ENCODE peak calls at places on chromosome 19, in ten cellular contexts. L is GM23338, M is mucosa of descending colon, E is kidney epithelial cell, A is lower leg skin, Y is choroid plexus epithelial cell, B is astrocyte of the cerebellum, P is Peyer's patch, Z is AG10803, I is gastrocnemius medialis. R is an unnamed sample.

GRCh38 chr19:32308436-32309077 is 36.9 kb upstream of the ZNF507 start:
- DNase-seq in L (no peak), M (no peak), E (no peak), A (no peak), Y (peak), B (no peak), P (no peak), Z (peak), I (no peak), R (no peak)

GRCh38 chr19:13429563-13429962 is 76.7 kb downstream of the CACNA1A start:
- DNase-seq in L (no peak), M (no peak), E (no peak), A (no peak), Y (no peak), B (no peak), P (no peak), Z (no peak), I (no peak), R (no peak)

GRCh38 chr19:14916848-14917247 is 24.4 kb upstream of the OR7C2 start:
- DNase-seq in L (peak), M (no peak), E (no peak), A (no peak), Y (no peak), B (no peak), P (no peak), Z (no peak), I (no peak), R (no peak)

GRCh38 chr19:48510421-48511268 is 990 bp downstream of the LMTK3 start:
- DNase-seq in L (peak), M (peak), E (no peak), A (peak), Y (peak), B (no peak), P (peak), Z (no peak), I (peak), R (peak)

GRCh38 chr19:42113641-42114348 is 18.5 kb downstream of the POU2F2 start:
- DNase-seq in L (peak), M (no peak), E (peak), A (no peak), Y (peak), B (peak), P (peak), Z (peak), I (no peak), R (peak)

GRCh38 chr19:50843701-50844221 is 10.4 kb upstream of the KLK15 start:
- DNase-seq in L (no peak), M (no peak), E (no peak), A (no peak), Y (no peak), B (no peak), P (no peak), Z (no peak), I (no peak), R (no peak)

GRCh38 chr19:18507021-18507726 is 14.7 kb downstream of the ELL start:
- DNase-seq in L (no peak), M (peak), E (no peak), A (no peak), Y (no peak), B (no peak), P (no peak), Z (no peak), I (peak), R (no peak)

GRCh38 chr19:37007587-37008220 is 70.5 kb upstream of the ZNF420 start:
- DNase-seq in L (peak), M (no peak), E (no peak), A (no peak), Y (peak), B (no peak), P (peak), Z (peak), I (no peak), R (no peak)

GRCh38 chr19:21655540-21656126 is 111.7 kb downstream of the ZNF100 start:
- DNase-seq in L (no peak), M (no peak), E (no peak), A (no peak), Y (no peak), B (no peak), P (no peak), Z (no peak), I (no peak), R (no peak)

GRCh38 chr19:14769201-14769600 is 9.2 kb downstream of the ADGRE2 start:
- DNase-seq in L (no peak), M (no peak), E (no peak), A (no peak), Y (no peak), B (no peak), P (no peak), Z (no peak), I (no peak), R (no peak)

GRCh38 chr19:51000981-51001380 is 423 bp downstream of the KLK8 start:
- DNase-seq in L (peak), M (no peak), E (no peak), A (no peak), Y (no peak), B (no peak), P (no peak), Z (no peak), I (no peak), R (no peak)

GRCh38 chr19:54137913-54138776 is 583 bp downstream of the CNOT3 start:
- DNase-seq in L (peak), M (peak), E (no peak), A (no peak), Y (no peak), B (no peak), P (no peak), Z (no peak), I (no peak), R (peak)

GRCh38 chr19:17860331-17860992 is 752 bp downstream of the RPL18A start:
- DNase-seq in L (no peak), M (no peak), E (no peak), A (no peak), Y (peak), B (no peak), P (no peak), Z (no peak), I (no peak), R (no peak)

GRCh38 chr19:31317098-31317497 is 32.1 kb downstream of the TSHZ3 start:
- DNase-seq in L (no peak), M (no peak), E (no peak), A (no peak), Y (no peak), B (no peak), P (no peak), Z (no peak), I (no peak), R (no peak)

GRCh38 chr19:50607874-50608785 is 31.6 kb downstream of the SYT3 start:
- DNase-seq in L (peak), M (peak), E (peak), A (peak), Y (peak), B (no peak), P (peak), Z (peak), I (peak), R (peak)

GRCh38 chr19:49518033-49518432 is 5.6 kb downstream of the FCGRT start:
- DNase-seq in L (no peak), M (no peak), E (no peak), A (no peak), Y (no peak), B (no peak), P (no peak), Z (no peak), I (no peak), R (no peak)

GRCh38 chr19:35703343-35703742 is 1.0 kb upstream of the ZBTB32 start:
- DNase-seq in L (peak), M (no peak), E (no peak), A (no peak), Y (no peak), B (no peak), P (no peak), Z (no peak), I (no peak), R (no peak)

GRCh38 chr19:19342086-19343015 is 21.7 kb downstream of the MAU2 start:
- DNase-seq in L (peak), M (no peak), E (no peak), A (no peak), Y (peak), B (peak), P (peak), Z (peak), I (no peak), R (peak)

GRCh38 chr19:51441410-51442390 is 16.6 kb downstream of the SIGLEC8 start:
- DNase-seq in L (no peak), M (peak), E (no peak), A (no peak), Y (no peak), B (no peak), P (peak), Z (no peak), I (no peak), R (no peak)

GRCh38 chr19:47899335-47899734 is 13.2 kb upstream of the SULT2A1 start:
- DNase-seq in L (no peak), M (no peak), E (no peak), A (no peak), Y (no peak), B (no peak), P (no peak), Z (no peak), I (no peak), R (no peak)

GRCh38 chr19:13342672-13343071 is 163.6 kb downstream of the CACNA1A start:
- DNase-seq in L (no peak), M (no peak), E (no peak), A (no peak), Y (no peak), B (no peak), P (no peak), Z (no peak), I (no peak), R (no peak)

GRCh38 chr19:27773318-27774094 is 1439.4 kb downstream of the UQCRFS1 start:
- DNase-seq in L (no peak), M (no peak), E (no peak), A (no peak), Y (no peak), B (no peak), P (no peak), Z (no peak), I (no peak), R (no peak)

GRCh38 chr19:27774337-27774736 is 1438.6 kb downstream of the UQCRFS1 start:
- DNase-seq in L (peak), M (no peak), E (no peak), A (no peak), Y (peak), B (no peak), P (no peak), Z (no peak), I (no peak), R (peak)

GRCh38 chr19:27776020-27776419 is 1436.9 kb downstream of the UQCRFS1 start:
- DNase-seq in L (peak), M (no peak), E (no peak), A (no peak), Y (peak), B (no peak), P (no peak), Z (peak), I (no peak), R (peak)

GRCh38 chr19:27775395-27775794 is 1437.6 kb downstream of the UQCRFS1 start:
- DNase-seq in L (no peak), M (no peak), E (no peak), A (no peak), Y (peak), B (no peak), P (no peak), Z (no peak), I (no peak), R (peak)

GRCh38 chr19:27774827-27775226 is 1438.1 kb downstream of the UQCRFS1 start:
- DNase-seq in L (peak), M (no peak), E (no peak), A (no peak), Y (peak), B (no peak), P (no peak), Z (no peak), I (no peak), R (peak)
- TF ChIP-seq CTCF in L (peak), M (no peak), E (peak), A (no peak), Y (peak), B (peak), P (no peak), Z (peak), I (no peak), R (peak)

GRCh38 chr19:2633693-2634075 is 68.8 kb downstream of the GNG7 start:
- DNase-seq in L (no peak), M (no peak), E (no peak), A (no peak), Y (no peak), B (no peak), P (no peak), Z (no peak), I (no peak), R (no peak)

GRCh38 chr19:2634960-2635359 is 67.5 kb downstream of the GNG7 start:
- DNase-seq in L (no peak), M (no peak), E (no peak), A (no peak), Y (no peak), B (no peak), P (no peak), Z (no peak), I (no peak), R (no peak)

GRCh38 chr19:2636897-2637683 is 65.4 kb downstream of the GNG7 start:
- DNase-seq in L (peak), M (peak), E (no peak), A (no peak), Y (peak), B (no peak), P (peak), Z (peak), I (no peak), R (peak)

GRCh38 chr19:2636142-2636896 is 66.2 kb downstream of the GNG7 start:
- DNase-seq in L (no peak), M (no peak), E (no peak), A (no peak), Y (no peak), B (no peak), P (no peak), Z (no peak), I (no peak), R (no peak)

DNA sequence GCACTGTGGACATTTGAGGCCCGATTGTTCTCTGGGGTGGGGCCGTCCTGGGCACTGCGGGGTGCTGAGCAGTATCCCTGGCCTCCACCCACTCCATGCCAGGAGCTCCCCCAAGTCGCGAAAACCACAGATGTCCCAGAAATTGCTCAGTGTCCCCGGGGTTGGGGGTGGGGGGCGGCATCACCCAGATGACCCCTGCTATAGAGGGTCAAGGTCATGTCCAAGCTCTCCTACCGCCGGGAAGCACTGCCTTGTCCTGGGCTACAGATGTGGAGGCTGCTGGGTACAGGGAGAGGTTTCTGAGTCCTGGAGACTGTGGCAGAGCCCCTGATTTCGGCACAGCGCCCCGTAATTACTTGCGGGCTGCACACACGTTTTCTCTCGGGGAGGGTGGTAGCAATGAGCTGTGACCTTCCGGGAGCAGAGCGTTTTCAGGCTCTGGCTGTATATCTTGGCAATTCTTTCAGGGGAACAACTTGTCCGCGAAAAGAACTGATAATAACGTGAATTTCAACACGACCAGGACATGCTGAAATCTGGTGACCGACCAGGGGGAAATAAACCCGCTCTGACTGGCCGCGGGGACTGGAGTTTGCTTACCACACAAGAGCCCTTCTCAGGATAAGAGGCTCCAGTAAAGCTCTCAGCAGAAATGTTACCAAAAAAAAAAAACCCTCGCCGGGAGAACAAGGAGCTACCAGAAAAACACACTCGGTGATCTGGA is 68.1 kb downstream of the GNG7 start:
- DNase-seq in L (no peak), M (no peak), E (no peak), A (no peak), Y (peak), B (no peak), P (no peak), Z (no peak), I (no peak), R (no peak)
- H3K4me3 ChIP-seq in L (no peak), M (no peak), E (no peak), A (no peak), Y (no peak), B (no peak), P (no peak), Z (no peak), I (no peak), R (no peak)

GRCh38 chr19:16795731-16796130 is 33.5 kb upstream of the SIN3B start:
- DNase-seq in L (peak), M (no peak), E (no peak), A (no peak), Y (no peak), B (no peak), P (no peak), Z (no peak), I (no peak), R (no peak)
- TF ChIP-seq CTCF in L (no peak), M (no peak), E (no peak), A (no peak), Y (no peak), B (no peak), P (no peak), Z (no peak), I (no peak), R (no peak)

GRCh38 chr19:39140594-39140993 is 15.0 kb downstream of the PAK4 start:
- DNase-seq in L (no peak), M (no peak), E (no peak), A (no peak), Y (no peak), B (no peak), P (no peak), Z (no peak), I (no peak), R (no peak)

GRCh38 chr19:39139305-39140194 is 14.0 kb downstream of the PAK4 start:
- DNase-seq in L (peak), M (no peak), E (no peak), A (no peak), Y (peak), B (no peak), P (no peak), Z (no peak), I (no peak), R (no peak)

GRCh38 chr19:39140195-39140516 is 14.6 kb downstream of the PAK4 start:
- DNase-seq in L (no peak), M (no peak), E (no peak), A (no peak), Y (no peak), B (no peak), P (no peak), Z (no peak), I (no peak), R (peak)

GRCh38 chr19:39137131-39137530 is 11.5 kb downstream of the PAK4 start:
- DNase-seq in L (no peak), M (no peak), E (no peak), A (no peak), Y (no peak), B (no peak), P (no peak), Z (no peak), I (no peak), R (no peak)

GRCh38 chr19:39138221-39139211 is 12.9 kb downstream of the PAK4 start:
- DNase-seq in L (no peak), M (no peak), E (no peak), A (no peak), Y (no peak), B (no peak), P (no peak), Z (no peak), I (no peak), R (no peak)
- H3K4me3 ChIP-seq in L (peak), M (no peak), E (no peak), A (no peak), Y (no peak), B (no peak), P (no peak), Z (no peak), I (no peak), R (no peak)

DNA sequence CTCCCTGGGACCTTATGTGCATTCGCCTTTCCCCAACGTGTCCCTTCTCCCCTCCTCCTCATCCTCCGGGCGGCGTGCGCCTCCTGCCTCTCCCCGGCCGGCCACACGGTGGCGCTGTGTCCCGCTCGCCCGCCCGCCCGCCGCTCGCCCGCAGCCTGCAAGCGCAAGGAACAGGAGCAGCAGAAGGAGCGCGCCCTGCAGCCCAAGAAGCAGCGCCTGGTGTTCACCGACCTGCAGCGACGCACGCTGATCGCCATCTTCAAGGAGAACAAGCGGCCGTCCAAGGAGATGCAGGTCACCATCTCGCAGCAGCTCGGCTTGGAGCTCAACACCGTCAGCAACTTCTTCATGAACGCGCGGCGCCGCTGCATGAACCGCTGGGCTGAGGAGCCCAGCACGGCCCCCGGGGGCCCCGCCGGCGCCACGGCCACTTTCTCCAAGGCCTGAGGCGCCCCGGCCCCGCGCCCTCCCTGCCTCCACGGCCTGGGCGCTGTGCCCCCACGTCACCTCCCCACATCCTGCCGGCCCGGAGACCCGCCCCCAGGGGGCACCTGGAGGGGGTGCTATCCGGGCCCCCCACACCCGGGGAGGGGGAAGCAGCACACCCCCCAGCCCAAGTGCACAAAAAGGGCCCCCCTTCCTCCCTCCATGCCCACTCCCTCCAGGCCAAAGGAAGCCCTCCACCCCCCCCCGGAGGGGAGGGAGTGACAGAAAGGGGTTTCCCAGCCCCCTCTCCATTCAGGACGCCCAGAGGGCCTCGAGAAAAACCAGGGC is 21.9 kb downstream of the ONECUT3 start:
- DNase-seq in L (peak), M (no peak), E (no peak), A (no peak), Y (peak), B (no peak), P (no peak), Z (no peak), I (no peak), R (peak)
- TF ChIP-seq CTCF in L (peak), M (no peak), E (peak), A (no peak), Y (peak), B (no peak), P (peak), Z (peak), I (no peak), R (peak)

DNA sequence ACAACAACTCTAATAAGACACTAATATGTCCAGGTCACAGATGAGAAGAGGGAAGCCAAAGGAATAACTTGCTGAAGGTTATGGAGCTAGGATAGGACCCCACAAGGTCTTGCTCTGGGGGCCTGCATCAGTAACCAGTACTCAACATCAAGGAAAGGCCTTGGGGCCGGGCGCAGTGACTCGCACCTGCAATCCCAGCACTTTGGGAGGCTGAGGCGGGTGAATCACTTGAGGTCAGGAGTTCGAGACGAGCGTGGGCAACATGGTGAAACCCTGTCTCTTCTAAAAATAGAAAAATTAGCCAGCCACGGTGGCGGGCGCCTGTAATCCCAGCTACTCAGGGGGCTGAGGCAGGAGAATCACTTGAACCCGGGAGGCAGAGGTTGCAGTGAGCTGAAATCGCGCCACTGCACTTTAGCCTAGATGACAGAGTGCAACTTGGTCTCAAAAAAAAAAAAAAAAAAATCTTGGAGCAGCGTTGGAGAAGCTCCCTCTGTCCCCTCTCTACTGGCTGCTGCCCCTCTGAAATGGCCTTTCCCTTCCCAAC is 1.8 kb downstream of the LONP1 start:
- DNase-seq in L (no peak), M (no peak), E (no peak), A (no peak), Y (peak), B (no peak), P (no peak), Z (peak), I (no peak), R (no peak)
- H3K4me3 ChIP-seq in L (peak), M (no peak), E (peak), A (no peak), Y (peak), B (peak), P (no peak), Z (peak), I (peak), R (peak)

R was measured in BE2C.